ENCODE peak calls at places on chromosomes 7 and 10, in five cellular contexts. One of them, this sample, is unnamed.

GRCh38 chr10:77737608-77738007 is 100.0 kb upstream of the KCNMA1 start:
- DNase-seq in progenitor cell of endocrine pancreas: no peak
- DNase-seq in PC-9: no peak
- DNase-seq in cardiac muscle cell: no peak
- DNase-seq in GM12865: no peak
- DNase-seq in this sample: peak

GRCh38 chr10:86346169-86346793 is 20.3 kb downstream of the GRID1 start:
- DNase-seq in cardiac muscle cell: no peak
- DNase-seq in GM12865: no peak
- DNase-seq in PC-9: no peak
- DNase-seq in progenitor cell of endocrine pancreas: no peak
- DNase-seq in this sample: no peak

GRCh38 chr10:4034907-4035581 is 250.0 kb upstream of the KLF6 start:
- DNase-seq in progenitor cell of endocrine pancreas: no peak
- DNase-seq in PC-9: no peak
- DNase-seq in GM12865: no peak
- DNase-seq in cardiac muscle cell: no peak
- DNase-seq in this sample: no peak

GRCh38 chr10:93281367-93281720 is 200.8 kb downstream of the MYOF start:
- DNase-seq in PC-9: no peak
- DNase-seq in progenitor cell of endocrine pancreas: no peak
- DNase-seq in GM12865: no peak
- DNase-seq in cardiac muscle cell: no peak
- DNase-seq in this sample: no peak

GRCh38 chr10:27679996-27680395 is 65.6 kb downstream of the MKX start:
- DNase-seq in PC-9: no peak
- DNase-seq in cardiac muscle cell: peak
- DNase-seq in GM12865: no peak
- DNase-seq in progenitor cell of endocrine pancreas: no peak
- DNase-seq in this sample: no peak

GRCh38 chr10:47206449-47207279 is 93.3 kb upstream of the GDF10 start:
- DNase-seq in cardiac muscle cell: no peak
- DNase-seq in GM12865: no peak
- DNase-seq in PC-9: no peak
- DNase-seq in progenitor cell of endocrine pancreas: no peak
- DNase-seq in this sample: peak

GRCh38 chr7:66921396-66921917 is 432 bp downstream of the TMEM248 start:
- DNase-seq in GM12865: no peak
- DNase-seq in cardiac muscle cell: peak
- DNase-seq in PC-9: no peak
- DNase-seq in progenitor cell of endocrine pancreas: no peak
- DNase-seq in this sample: peak

GRCh38 chr10:89426230-89426868 is 12.0 kb downstream of the IFIT5 start:
- DNase-seq in PC-9: peak
- DNase-seq in progenitor cell of endocrine pancreas: no peak
- DNase-seq in cardiac muscle cell: peak
- DNase-seq in GM12865: peak
- DNase-seq in this sample: peak

GRCh38 chr10:86344281-86344680 is 22.3 kb downstream of the GRID1 start:
- DNase-seq in PC-9: no peak
- DNase-seq in progenitor cell of endocrine pancreas: no peak
- DNase-seq in cardiac muscle cell: no peak
- DNase-seq in GM12865: no peak
- DNase-seq in this sample: no peak

GRCh38 chr10:119461380-119461779 is 81.1 kb downstream of the RGS10 start:
- DNase-seq in progenitor cell of endocrine pancreas: no peak
- DNase-seq in cardiac muscle cell: no peak
- DNase-seq in PC-9: peak
- DNase-seq in GM12865: peak
- DNase-seq in this sample: no peak

GRCh38 chr7:22569586-22570321 is 69.8 kb upstream of the STEAP1B start:
- DNase-seq in progenitor cell of endocrine pancreas: no peak
- DNase-seq in cardiac muscle cell: no peak
- DNase-seq in GM12865: peak
- DNase-seq in PC-9: no peak
- DNase-seq in this sample: no peak

GRCh38 chr7:121429803-121430202 is 33.7 kb upstream of the FAM3C start:
- DNase-seq in progenitor cell of endocrine pancreas: no peak
- DNase-seq in cardiac muscle cell: no peak
- DNase-seq in PC-9: no peak
- DNase-seq in GM12865: no peak
- DNase-seq in this sample: no peak

GRCh38 chr7:120867932-120868331 is 10.0 kb upstream of the TSPAN12 start:
- DNase-seq in PC-9: no peak
- DNase-seq in GM12865: peak
- DNase-seq in cardiac muscle cell: no peak
- DNase-seq in progenitor cell of endocrine pancreas: no peak
- DNase-seq in this sample: no peak

GRCh38 chr7:95335093-95335492 is 10.8 kb upstream of the PON1 start:
- DNase-seq in cardiac muscle cell: no peak
- DNase-seq in progenitor cell of endocrine pancreas: no peak
- DNase-seq in PC-9: no peak
- DNase-seq in GM12865: no peak
- DNase-seq in this sample: peak

GRCh38 chr10:124349231-124349992 is 69.3 kb downstream of the OAT start:
- DNase-seq in cardiac muscle cell: no peak
- DNase-seq in PC-9: no peak
- DNase-seq in progenitor cell of endocrine pancreas: no peak
- DNase-seq in GM12865: no peak
- DNase-seq in this sample: no peak

GRCh38 chr7:40133561-40134427 is 628 bp downstream of the MPLKIP start:
- DNase-seq in cardiac muscle cell: no peak
- DNase-seq in PC-9: no peak
- DNase-seq in GM12865: peak
- DNase-seq in progenitor cell of endocrine pancreas: peak
- DNase-seq in this sample: peak

GRCh38 chr7:71131753-71132520 is at the start of gene GALNT17:
- DNase-seq in PC-9: no peak
- DNase-seq in GM12865: no peak
- DNase-seq in progenitor cell of endocrine pancreas: peak
- DNase-seq in cardiac muscle cell: peak
- DNase-seq in this sample: no peak

GRCh38 chr10:86068532-86069337 is 297.9 kb downstream of the GRID1 start:
- DNase-seq in cardiac muscle cell: no peak
- DNase-seq in PC-9: no peak
- DNase-seq in progenitor cell of endocrine pancreas: no peak
- DNase-seq in GM12865: no peak
- DNase-seq in this sample: no peak

GRCh38 chr10:26269754-26270153 is 53.2 kb downstream of the GAD2 start:
- DNase-seq in PC-9: no peak
- DNase-seq in cardiac muscle cell: peak
- DNase-seq in GM12865: peak
- DNase-seq in progenitor cell of endocrine pancreas: no peak
- DNase-seq in this sample: peak

GRCh38 chr7:139095194-139095659 is 14.3 kb downstream of the ZC3HAV1 start:
- DNase-seq in progenitor cell of endocrine pancreas: no peak
- DNase-seq in cardiac muscle cell: no peak
- DNase-seq in GM12865: peak
- DNase-seq in PC-9: no peak
- DNase-seq in this sample: no peak
- TF ChIP-seq CTCF in progenitor cell of endocrine pancreas: no peak
- TF ChIP-seq CTCF in cardiac muscle cell: no peak
- TF ChIP-seq CTCF in GM12865: no peak
- TF ChIP-seq CTCF in PC-9: no peak
- TF ChIP-seq CTCF in this sample: no peak

DNA sequence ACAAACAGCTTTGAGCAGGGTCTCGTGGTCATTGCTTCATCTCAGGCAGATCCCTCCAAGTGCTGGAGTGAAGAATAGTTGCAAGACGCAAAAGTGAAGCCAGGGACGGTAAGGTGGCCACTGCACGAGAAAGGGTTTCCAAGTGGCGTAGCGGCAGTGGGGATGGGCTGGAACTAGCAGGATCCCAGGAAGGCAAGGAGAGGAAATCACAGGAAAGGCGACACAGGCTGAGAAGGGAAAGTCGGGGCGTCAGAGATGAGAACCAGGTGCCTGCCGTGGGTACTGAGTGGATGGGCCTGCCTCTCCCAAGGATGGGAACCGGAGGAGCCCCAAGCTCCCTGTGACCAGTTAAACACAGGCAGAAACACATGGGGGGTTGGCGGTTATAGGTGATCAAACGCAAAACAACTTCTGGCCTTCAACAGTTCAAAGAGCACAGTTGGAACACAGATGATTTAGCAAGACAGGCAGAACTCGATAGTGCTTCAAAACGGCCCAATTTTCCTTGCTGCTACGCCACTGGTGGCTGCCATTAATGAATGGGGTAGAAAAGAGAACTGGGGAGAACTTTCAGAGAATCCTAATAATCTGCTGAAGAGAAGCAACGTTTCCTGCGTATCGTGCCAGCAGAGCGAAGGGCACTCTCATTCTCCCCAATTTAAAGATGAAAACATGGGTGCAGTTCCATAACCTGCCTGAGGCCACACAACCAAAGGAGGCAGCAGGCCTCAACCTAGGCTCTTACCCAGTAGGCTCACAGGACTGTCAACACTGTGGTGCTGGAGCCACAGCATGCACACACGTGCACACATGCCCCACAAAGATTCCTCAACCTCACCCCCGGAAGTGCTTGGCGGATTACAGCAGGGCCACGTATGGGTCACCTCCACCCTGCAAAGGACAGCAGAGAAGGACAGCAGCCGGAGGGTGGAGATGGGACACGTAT is 61.9 kb downstream of the MAD1L1 start:
- DNase-seq in PC-9: no peak
- DNase-seq in GM12865: no peak
- DNase-seq in cardiac muscle cell: no peak
- DNase-seq in progenitor cell of endocrine pancreas: no peak
- DNase-seq in this sample: no peak
- TF ChIP-seq CTCF in PC-9: no peak
- TF ChIP-seq CTCF in GM12865: no peak
- TF ChIP-seq CTCF in cardiac muscle cell: no peak
- TF ChIP-seq CTCF in progenitor cell of endocrine pancreas: no peak
- TF ChIP-seq CTCF in this sample: no peak

GRCh38 chr7:142401951-142402350 is 144.1 kb upstream of the PRSS58 start:
- DNase-seq in PC-9: no peak
- DNase-seq in cardiac muscle cell: no peak
- DNase-seq in progenitor cell of endocrine pancreas: no peak
- DNase-seq in GM12865: no peak
- DNase-seq in this sample: no peak

GRCh38 chr7:142407939-142408573 is 150.2 kb upstream of the PRSS58 start:
- DNase-seq in progenitor cell of endocrine pancreas: no peak
- DNase-seq in cardiac muscle cell: no peak
- DNase-seq in PC-9: no peak
- DNase-seq in GM12865: no peak
- DNase-seq in this sample: no peak

GRCh38 chr7:142408794-142409193 is 150.9 kb upstream of the PRSS58 start:
- DNase-seq in PC-9: no peak
- DNase-seq in progenitor cell of endocrine pancreas: no peak
- DNase-seq in cardiac muscle cell: no peak
- DNase-seq in GM12865: no peak
- DNase-seq in this sample: no peak

GRCh38 chr7:142409471-142409870 is 151.6 kb upstream of the PRSS58 start:
- DNase-seq in progenitor cell of endocrine pancreas: no peak
- DNase-seq in GM12865: no peak
- DNase-seq in PC-9: no peak
- DNase-seq in cardiac muscle cell: no peak
- DNase-seq in this sample: no peak

GRCh38 chr7:142405122-142405765 is 147.4 kb upstream of the PRSS58 start:
- DNase-seq in progenitor cell of endocrine pancreas: no peak
- DNase-seq in cardiac muscle cell: no peak
- DNase-seq in PC-9: no peak
- DNase-seq in GM12865: no peak
- DNase-seq in this sample: no peak
- TF ChIP-seq CTCF in progenitor cell of endocrine pancreas: no peak
- TF ChIP-seq CTCF in cardiac muscle cell: no peak
- TF ChIP-seq CTCF in PC-9: no peak
- TF ChIP-seq CTCF in GM12865: no peak
- TF ChIP-seq CTCF in this sample: no peak

DNA sequence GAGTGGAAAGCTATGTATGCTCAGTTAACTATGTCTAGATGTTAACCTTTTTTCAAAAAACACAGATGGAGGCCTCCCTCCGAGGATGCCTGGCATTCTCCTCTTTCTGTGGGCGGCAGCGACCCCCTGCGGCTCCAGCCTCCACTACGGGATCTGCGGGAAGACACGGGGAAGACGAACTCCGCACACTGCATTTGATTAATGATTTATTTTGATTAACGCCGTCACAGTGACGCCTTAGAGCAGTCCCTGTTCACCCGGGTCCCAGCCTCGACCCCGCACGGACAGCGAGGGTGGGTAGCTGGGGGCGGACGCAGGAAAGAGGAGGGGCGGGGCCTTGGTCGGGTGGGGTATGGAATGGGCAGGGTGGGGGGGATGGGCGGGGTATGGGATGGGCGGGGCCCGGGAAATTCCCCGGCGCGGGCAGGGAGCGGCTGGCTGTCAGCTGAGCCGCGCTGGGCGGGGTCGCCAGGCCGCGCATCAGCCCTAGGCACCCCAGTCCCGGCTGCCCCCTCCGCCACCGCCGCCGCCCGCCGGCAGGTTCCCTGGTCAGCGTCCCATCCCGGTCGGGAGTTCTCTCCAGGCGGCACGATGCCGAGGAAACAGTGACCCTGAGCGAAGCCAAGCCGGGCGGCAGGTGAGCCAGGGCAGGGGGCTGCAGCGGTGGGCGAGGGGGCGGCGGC is at the start of gene OPTN:
- DNase-seq in progenitor cell of endocrine pancreas: peak
- DNase-seq in cardiac muscle cell: peak
- DNase-seq in PC-9: peak
- DNase-seq in GM12865: peak
- DNase-seq in this sample: peak
- TF ChIP-seq CTCF in progenitor cell of endocrine pancreas: peak
- TF ChIP-seq CTCF in cardiac muscle cell: peak
- TF ChIP-seq CTCF in PC-9: peak
- TF ChIP-seq CTCF in GM12865: peak
- TF ChIP-seq CTCF in this sample: peak

GRCh38 chr7:51630933-51631332 is 314.3 kb upstream of the COBL start:
- DNase-seq in PC-9: no peak
- DNase-seq in cardiac muscle cell: no peak
- DNase-seq in GM12865: no peak
- DNase-seq in progenitor cell of endocrine pancreas: no peak
- DNase-seq in this sample: no peak
- TF ChIP-seq CTCF in PC-9: no peak
- TF ChIP-seq CTCF in cardiac muscle cell: no peak
- TF ChIP-seq CTCF in GM12865: no peak
- TF ChIP-seq CTCF in progenitor cell of endocrine pancreas: no peak
- TF ChIP-seq CTCF in this sample: no peak

This sample was measured in astrocyte of the cerebellum.